ENCODE peak calls at places on chromosomes 6 and 20, in ten cellular contexts. R, O, J, Y, N, M, Z, S, F and T are unnamed samples. For H3K4me1, the result is how much of the 10 kb centered on the place peaks cover.

GRCh38 chr6:137371634-137372016 is 122.6 kb downstream of the OLIG3 start:
- DNase-seq in R (no peak), O (no peak), J (no peak), Y (no peak), N (no peak), M (no peak), Z (no peak), S (no peak), F (no peak), T (no peak)

GRCh38 chr6:155183095-155183494 is 80.7 kb upstream of the CLDN20 start:
- DNase-seq in R (no peak), O (no peak), J (no peak), Y (no peak), N (no peak), M (no peak), Z (no peak), S (no peak), F (no peak), T (no peak)

GRCh38 chr6:107769053-107769658 is 55.0 kb downstream of the SCML4 start:
- DNase-seq in R (no peak), O (no peak), J (no peak), Y (no peak), N (no peak), M (no peak), Z (no peak), S (no peak), F (peak), T (no peak)

GRCh38 chr6:108966855-108967755 is 118.9 kb downstream of the ARMC2 start:
- DNase-seq in R (no peak), O (peak), J (peak), Y (peak), N (peak), M (peak), Z (peak), S (no peak), F (peak), T (peak)

GRCh38 chr20:38304845-38305447 is 990 bp downstream of the BPI start:
- DNase-seq in R (peak), O (peak), J (peak), Y (no peak), N (no peak), M (peak), Z (no peak), S (no peak), F (peak), T (peak)

GRCh38 chr6:42441059-42441471 is 10.7 kb downstream of the TRERF1 start:
- DNase-seq in R (peak), O (no peak), J (peak), Y (no peak), N (no peak), M (peak), Z (no peak), S (no peak), F (no peak), T (no peak)

GRCh38 chr20:2658414-2659354 is 5.3 kb downstream of the IDH3B start:
- DNase-seq in R (peak), O (no peak), J (peak), Y (no peak), N (no peak), M (no peak), Z (no peak), S (no peak), F (no peak), T (no peak)

GRCh38 chr6:169167581-169168301 is 85.9 kb downstream of the THBS2 start:
- DNase-seq in R (no peak), O (peak), J (no peak), Y (no peak), N (no peak), M (peak), Z (peak), S (no peak), F (no peak), T (no peak)

GRCh38 chr6:53647437-53648094 is 18.0 kb downstream of the KLHL31 start:
- DNase-seq in R (peak), O (no peak), J (no peak), Y (no peak), N (peak), M (no peak), Z (no peak), S (peak), F (no peak), T (no peak)

GRCh38 chr20:47360207-47360488 is 3.6 kb upstream of the ZMYND8 start:
- DNase-seq in R (no peak), O (no peak), J (no peak), Y (no peak), N (no peak), M (peak), Z (no peak), S (no peak), F (peak), T (peak)
- H3K4me1 ChIP-seq in R (half or more), O (half or more), J (half or more), Y (under half), N (under half), M (under half), Z (half or more), S (under half), F (half or more), T (under half)

DNA sequence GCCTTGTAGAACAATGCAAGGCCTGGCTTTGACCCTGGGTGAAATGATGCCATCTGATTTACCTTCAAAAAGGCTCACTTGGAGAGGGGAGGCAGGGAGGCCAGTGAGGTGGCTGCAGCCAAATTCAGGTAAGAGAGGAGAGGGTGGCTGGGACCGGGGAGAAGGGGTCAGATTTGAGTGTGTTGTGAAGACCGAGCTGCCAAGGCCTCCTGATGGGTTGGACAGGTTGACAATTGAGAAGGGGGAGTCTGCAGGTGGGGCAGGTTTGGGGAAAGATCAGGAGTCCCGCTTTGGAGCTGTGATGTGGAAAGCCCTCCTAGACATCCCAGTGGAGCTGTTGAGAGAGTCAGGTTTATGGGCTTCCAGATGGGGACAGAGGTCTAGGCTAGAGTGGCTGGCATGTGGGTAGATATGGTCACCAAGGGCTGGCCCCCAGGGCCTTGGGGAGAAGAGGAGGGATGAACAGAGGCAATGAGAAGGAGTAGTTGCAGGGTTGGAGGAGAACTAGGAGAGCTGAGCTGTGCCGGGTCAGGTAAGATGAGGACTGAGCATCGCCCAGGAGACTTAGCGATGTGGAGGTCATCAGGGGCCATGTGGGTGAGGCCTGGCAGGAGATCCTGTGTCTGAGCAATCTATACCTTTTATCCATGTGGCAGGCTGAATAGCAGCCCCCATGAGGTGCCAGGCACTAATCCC is 70.5 kb upstream of the TOX2 start:
- DNase-seq in R (no peak), O (no peak), J (no peak), Y (no peak), N (no peak), M (no peak), Z (no peak), S (no peak), F (no peak), T (peak)
- H3K4me1 ChIP-seq in R (under half), O (under half), J (under half), Y (under half), N (under half), M (under half), Z (under half), S (under half), F (under half), T (under half)

GRCh38 chr6:37982320-37982719 is 162.8 kb downstream of the ZFAND3 start:
- DNase-seq in R (no peak), O (no peak), J (no peak), Y (no peak), N (no peak), M (no peak), Z (no peak), S (no peak), F (no peak), T (no peak)
- H3K4me1 ChIP-seq in R (under half), O (under half), J (under half), Y (under half), N (under half), M (under half), Z (half or more), S (under half), F (under half), T (under half)

GRCh38 chr6:6734463-6735455 is 146.2 kb downstream of the LY86 start:
- DNase-seq in R (no peak), O (no peak), J (no peak), Y (no peak), N (no peak), M (no peak), Z (no peak), S (no peak), F (no peak), T (no peak)

GRCh38 chr6:6736753-6737654 is 148.5 kb downstream of the LY86 start:
- DNase-seq in R (no peak), O (peak), J (no peak), Y (no peak), N (no peak), M (no peak), Z (peak), S (no peak), F (peak), T (no peak)

GRCh38 chr6:6738108-6738507 is 149.6 kb downstream of the LY86 start:
- DNase-seq in R (no peak), O (no peak), J (no peak), Y (no peak), N (no peak), M (no peak), Z (no peak), S (no peak), F (no peak), T (no peak)

GRCh38 chr6:6738922-6739717 is 150.6 kb downstream of the LY86 start:
- DNase-seq in R (no peak), O (no peak), J (no peak), Y (no peak), N (no peak), M (no peak), Z (no peak), S (no peak), F (no peak), T (no peak)

DNA sequence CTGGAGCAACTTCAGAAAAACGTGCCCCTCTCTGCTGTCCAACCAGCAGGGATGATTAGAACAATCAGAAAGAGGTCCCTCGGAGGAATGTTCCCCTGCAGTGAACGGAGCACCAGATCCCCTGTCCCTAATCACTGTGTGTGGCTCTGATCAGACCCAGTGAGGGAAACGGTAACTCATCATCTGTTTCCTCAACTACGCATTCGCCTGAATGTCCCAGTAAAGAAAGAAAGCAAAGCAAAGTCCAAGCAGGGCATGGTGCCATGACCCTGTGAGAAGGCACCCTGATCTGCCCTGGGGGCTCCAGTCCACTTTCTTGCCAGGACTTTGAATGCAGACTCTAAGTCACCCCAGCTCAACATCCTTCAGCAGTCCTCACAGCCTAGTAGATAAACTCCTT is 149.1 kb downstream of the LY86 start:
- DNase-seq in R (no peak), O (no peak), J (no peak), Y (no peak), N (no peak), M (no peak), Z (no peak), S (no peak), F (no peak), T (no peak)
- H3K4me1 ChIP-seq in R (under half), O (under half), J (under half), Y (under half), N (under half), M (under half), Z (half or more), S (under half), F (under half), T (under half)

DNA sequence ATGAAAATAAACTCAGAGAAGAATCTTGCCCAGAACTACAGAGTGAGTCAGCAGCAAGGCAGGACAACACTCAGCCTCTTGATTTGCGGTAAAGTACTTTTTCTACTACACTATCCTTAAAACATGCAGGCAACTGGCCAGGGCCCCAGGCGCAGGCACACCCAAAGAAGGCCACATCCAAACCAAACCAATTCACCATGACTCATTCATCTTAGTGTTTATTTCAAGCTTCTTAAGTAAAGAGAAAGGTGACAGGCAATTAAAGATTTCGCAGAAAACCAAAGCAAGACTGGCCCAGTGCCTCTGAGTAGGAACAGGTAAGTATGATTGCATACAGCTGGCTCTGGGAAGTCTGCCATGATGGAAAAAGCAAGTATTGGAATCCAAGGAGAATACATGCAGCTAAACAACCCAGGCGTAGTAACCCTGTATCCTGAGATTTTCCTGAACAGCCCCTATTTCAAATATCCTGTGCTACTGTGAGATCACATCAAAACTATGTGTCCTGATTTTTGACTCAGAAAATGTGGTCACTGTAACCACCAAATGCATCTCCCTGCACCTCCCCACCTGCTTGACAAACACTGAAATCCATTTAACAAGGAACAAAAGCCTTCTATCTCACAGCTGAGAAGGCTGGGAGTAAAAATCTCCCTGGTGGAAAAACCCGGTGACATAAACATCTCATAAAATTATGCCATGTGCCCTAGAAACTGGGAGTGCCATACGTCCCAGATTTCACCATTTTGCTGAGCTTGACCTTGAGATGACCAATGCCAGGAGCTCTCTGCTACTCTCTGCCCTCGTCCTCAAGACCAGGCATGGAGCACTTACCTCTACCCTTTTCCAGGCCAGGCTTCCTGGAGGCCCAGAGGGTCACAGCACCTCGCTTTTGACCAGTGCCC is 12.4 kb downstream of the WFDC3 start:
- DNase-seq in R (no peak), O (peak), J (no peak), Y (no peak), N (no peak), M (peak), Z (peak), S (no peak), F (peak), T (peak)
- H3K4me1 ChIP-seq in R (under half), O (under half), J (under half), Y (under half), N (under half), M (under half), Z (under half), S (under half), F (under half), T (under half)

DNA sequence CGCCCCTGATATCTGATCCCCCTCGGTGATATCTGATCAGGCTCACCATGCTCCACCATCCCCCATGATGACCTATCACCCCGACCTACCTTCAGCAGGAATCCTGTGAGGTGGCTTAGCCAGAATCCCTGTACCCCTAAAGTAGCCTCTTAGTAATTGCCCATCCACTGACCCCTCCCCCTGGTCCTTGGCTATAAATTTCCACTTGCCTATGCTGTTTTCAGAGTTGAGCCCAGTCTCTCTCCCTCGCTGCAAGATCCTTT is 177.5 kb upstream of the GGTLC1 start:
- DNase-seq in R (no peak), O (no peak), J (no peak), Y (no peak), N (no peak), M (no peak), Z (no peak), S (no peak), F (no peak), T (no peak)
- H3K4me1 ChIP-seq in R (under half), O (under half), J (under half), Y (under half), N (under half), M (under half), Z (under half), S (under half), F (under half), T (under half)